ENCODE peak calls at places on chromosomes 16 and 17, in seven cellular contexts. One of them, this sample, is unnamed.

GRCh38 chr16:25256821-25257503 is 683 bp downstream of the ZKSCAN2 start:
- DNase-seq in body of pancreas: peak
- DNase-seq in KBM-7: no peak
- DNase-seq in coronary artery: peak
- DNase-seq in nephron progenitor cell: peak
- DNase-seq in activated CD8-positive, alpha-beta memory T cell treated with anti-CD3 and anti-CD28 coated beads for 48 hours: no peak
- DNase-seq in sigmoid colon: no peak
- DNase-seq in this sample: peak

GRCh38 chr16:57315401-57315800 is 30.9 kb upstream of the PLLP start:
- DNase-seq in body of pancreas: no peak
- DNase-seq in KBM-7: no peak
- DNase-seq in coronary artery: peak
- DNase-seq in nephron progenitor cell: no peak
- DNase-seq in activated CD8-positive, alpha-beta memory T cell treated with anti-CD3 and anti-CD28 coated beads for 48 hours: no peak
- DNase-seq in sigmoid colon: peak
- DNase-seq in this sample: no peak

GRCh38 chr16:2912330-2913199 is 834 bp downstream of the FLYWCH1 start:
- DNase-seq in body of pancreas: peak
- DNase-seq in KBM-7: peak
- DNase-seq in coronary artery: no peak
- DNase-seq in nephron progenitor cell: peak
- DNase-seq in activated CD8-positive, alpha-beta memory T cell treated with anti-CD3 and anti-CD28 coated beads for 48 hours: no peak
- DNase-seq in sigmoid colon: peak
- DNase-seq in this sample: peak

GRCh38 chr16:2968368-2968737 is 795 bp upstream of the PAQR4 start:
- DNase-seq in body of pancreas: no peak
- DNase-seq in KBM-7: no peak
- DNase-seq in coronary artery: no peak
- DNase-seq in nephron progenitor cell: no peak
- DNase-seq in activated CD8-positive, alpha-beta memory T cell treated with anti-CD3 and anti-CD28 coated beads for 48 hours: no peak
- DNase-seq in sigmoid colon: no peak
- DNase-seq in this sample: no peak

GRCh38 chr17:42553161-42553818 is 567 bp downstream of the HSD17B1 start:
- DNase-seq in body of pancreas: no peak
- DNase-seq in KBM-7: no peak
- DNase-seq in coronary artery: no peak
- DNase-seq in nephron progenitor cell: peak
- DNase-seq in activated CD8-positive, alpha-beta memory T cell treated with anti-CD3 and anti-CD28 coated beads for 48 hours: no peak
- DNase-seq in sigmoid colon: no peak
- DNase-seq in this sample: no peak

GRCh38 chr16:1261131-1261917 is 5.5 kb downstream of the TPSD1 start:
- DNase-seq in body of pancreas: no peak
- DNase-seq in KBM-7: no peak
- DNase-seq in coronary artery: no peak
- DNase-seq in nephron progenitor cell: no peak
- DNase-seq in activated CD8-positive, alpha-beta memory T cell treated with anti-CD3 and anti-CD28 coated beads for 48 hours: no peak
- DNase-seq in sigmoid colon: no peak
- DNase-seq in this sample: no peak

GRCh38 chr16:50326835-50327465 is 41.8 kb downstream of the BRD7 start:
- DNase-seq in body of pancreas: no peak
- DNase-seq in KBM-7: peak
- DNase-seq in coronary artery: no peak
- DNase-seq in nephron progenitor cell: no peak
- DNase-seq in activated CD8-positive, alpha-beta memory T cell treated with anti-CD3 and anti-CD28 coated beads for 48 hours: no peak
- DNase-seq in sigmoid colon: no peak
- DNase-seq in this sample: peak

GRCh38 chr16:68345351-68345810 is 34.6 kb downstream of the PRMT7 start:
- DNase-seq in body of pancreas: no peak
- DNase-seq in KBM-7: no peak
- DNase-seq in coronary artery: no peak
- DNase-seq in nephron progenitor cell: no peak
- DNase-seq in activated CD8-positive, alpha-beta memory T cell treated with anti-CD3 and anti-CD28 coated beads for 48 hours: no peak
- DNase-seq in sigmoid colon: no peak
- DNase-seq in this sample: no peak

GRCh38 chr17:19830061-19830460 is 37.7 kb downstream of the ULK2 start:
- DNase-seq in body of pancreas: no peak
- DNase-seq in KBM-7: no peak
- DNase-seq in coronary artery: no peak
- DNase-seq in nephron progenitor cell: no peak
- DNase-seq in activated CD8-positive, alpha-beta memory T cell treated with anti-CD3 and anti-CD28 coated beads for 48 hours: no peak
- DNase-seq in sigmoid colon: no peak
- DNase-seq in this sample: no peak

GRCh38 chr17:77451271-77451893 is 310.6 kb downstream of the SEC14L1 start:
- DNase-seq in body of pancreas: peak
- DNase-seq in KBM-7: no peak
- DNase-seq in coronary artery: no peak
- DNase-seq in nephron progenitor cell: peak
- DNase-seq in activated CD8-positive, alpha-beta memory T cell treated with anti-CD3 and anti-CD28 coated beads for 48 hours: no peak
- DNase-seq in sigmoid colon: peak
- DNase-seq in this sample: peak

GRCh38 chr17:31388770-31389672 is 2.5 kb upstream of the RAB11FIP4 start:
- DNase-seq in body of pancreas: peak
- DNase-seq in KBM-7: peak
- DNase-seq in coronary artery: peak
- DNase-seq in nephron progenitor cell: peak
- DNase-seq in activated CD8-positive, alpha-beta memory T cell treated with anti-CD3 and anti-CD28 coated beads for 48 hours: no peak
- DNase-seq in sigmoid colon: no peak
- DNase-seq in this sample: no peak

GRCh38 chr17:7654832-7655540 is 4.3 kb downstream of the ATP1B2 start:
- DNase-seq in body of pancreas: no peak
- DNase-seq in KBM-7: no peak
- DNase-seq in coronary artery: no peak
- DNase-seq in nephron progenitor cell: no peak
- DNase-seq in activated CD8-positive, alpha-beta memory T cell treated with anti-CD3 and anti-CD28 coated beads for 48 hours: no peak
- DNase-seq in sigmoid colon: no peak
- DNase-seq in this sample: no peak

GRCh38 chr16:85279874-85280545 is 167.7 kb upstream of the CIBAR2 start:
- DNase-seq in body of pancreas: peak
- DNase-seq in KBM-7: no peak
- DNase-seq in coronary artery: no peak
- DNase-seq in nephron progenitor cell: no peak
- DNase-seq in activated CD8-positive, alpha-beta memory T cell treated with anti-CD3 and anti-CD28 coated beads for 48 hours: no peak
- DNase-seq in sigmoid colon: peak
- DNase-seq in this sample: no peak

GRCh38 chr17:83058478-83059167 is 20.8 kb upstream of the METRNL start:
- DNase-seq in body of pancreas: no peak
- DNase-seq in KBM-7: no peak
- DNase-seq in coronary artery: peak
- DNase-seq in nephron progenitor cell: no peak
- DNase-seq in activated CD8-positive, alpha-beta memory T cell treated with anti-CD3 and anti-CD28 coated beads for 48 hours: no peak
- DNase-seq in sigmoid colon: peak
- DNase-seq in this sample: peak

GRCh38 chr16:68351463-68351862 is 40.6 kb downstream of the PRMT7 start:
- DNase-seq in body of pancreas: no peak
- DNase-seq in KBM-7: no peak
- DNase-seq in coronary artery: no peak
- DNase-seq in nephron progenitor cell: no peak
- DNase-seq in activated CD8-positive, alpha-beta memory T cell treated with anti-CD3 and anti-CD28 coated beads for 48 hours: no peak
- DNase-seq in sigmoid colon: no peak
- DNase-seq in this sample: no peak

GRCh38 chr17:3692346-3692745 is 3.6 kb downstream of the P2RX5 start:
- DNase-seq in body of pancreas: no peak
- DNase-seq in KBM-7: no peak
- DNase-seq in coronary artery: no peak
- DNase-seq in nephron progenitor cell: no peak
- DNase-seq in activated CD8-positive, alpha-beta memory T cell treated with anti-CD3 and anti-CD28 coated beads for 48 hours: no peak
- DNase-seq in sigmoid colon: no peak
- DNase-seq in this sample: no peak

GRCh38 chr17:49089094-49089493 is 43.5 kb upstream of the B4GALNT2 start:
- DNase-seq in body of pancreas: no peak
- DNase-seq in KBM-7: no peak
- DNase-seq in coronary artery: no peak
- DNase-seq in nephron progenitor cell: no peak
- DNase-seq in activated CD8-positive, alpha-beta memory T cell treated with anti-CD3 and anti-CD28 coated beads for 48 hours: no peak
- DNase-seq in sigmoid colon: no peak
- DNase-seq in this sample: no peak

GRCh38 chr17:21075739-21076085 is 32.9 kb upstream of the USP22 start:
- DNase-seq in body of pancreas: no peak
- DNase-seq in KBM-7: no peak
- DNase-seq in coronary artery: no peak
- DNase-seq in nephron progenitor cell: no peak
- DNase-seq in activated CD8-positive, alpha-beta memory T cell treated with anti-CD3 and anti-CD28 coated beads for 48 hours: no peak
- DNase-seq in sigmoid colon: no peak
- DNase-seq in this sample: no peak

GRCh38 chr16:89210904-89211515 is 6.5 kb upstream of the ZNF778 start:
- DNase-seq in body of pancreas: no peak
- DNase-seq in KBM-7: no peak
- DNase-seq in coronary artery: no peak
- DNase-seq in nephron progenitor cell: no peak
- DNase-seq in activated CD8-positive, alpha-beta memory T cell treated with anti-CD3 and anti-CD28 coated beads for 48 hours: no peak
- DNase-seq in sigmoid colon: no peak
- DNase-seq in this sample: no peak

GRCh38 chr17:19728114-19728495 is 11.7 kb upstream of the SLC47A2 start:
- DNase-seq in body of pancreas: peak
- DNase-seq in KBM-7: no peak
- DNase-seq in coronary artery: peak
- DNase-seq in nephron progenitor cell: no peak
- DNase-seq in activated CD8-positive, alpha-beta memory T cell treated with anti-CD3 and anti-CD28 coated beads for 48 hours: no peak
- DNase-seq in sigmoid colon: peak
- DNase-seq in this sample: peak

GRCh38 chr16:23952128-23953041 is 116.6 kb downstream of the PRKCB start:
- DNase-seq in body of pancreas: no peak
- DNase-seq in KBM-7: peak
- DNase-seq in coronary artery: peak
- DNase-seq in nephron progenitor cell: no peak
- DNase-seq in activated CD8-positive, alpha-beta memory T cell treated with anti-CD3 and anti-CD28 coated beads for 48 hours: peak
- DNase-seq in sigmoid colon: no peak
- DNase-seq in this sample: no peak

GRCh38 chr17:39979865-39980401 is 674 bp upstream of the PSMD3 start:
- DNase-seq in body of pancreas: no peak
- DNase-seq in KBM-7: no peak
- DNase-seq in coronary artery: no peak
- DNase-seq in nephron progenitor cell: peak
- DNase-seq in activated CD8-positive, alpha-beta memory T cell treated with anti-CD3 and anti-CD28 coated beads for 48 hours: no peak
- DNase-seq in sigmoid colon: no peak
- DNase-seq in this sample: no peak

GRCh38 chr16:89013692-89014455 is 36.9 kb upstream of the CBFA2T3 start:
- DNase-seq in body of pancreas: no peak
- DNase-seq in KBM-7: no peak
- DNase-seq in coronary artery: no peak
- DNase-seq in nephron progenitor cell: no peak
- DNase-seq in activated CD8-positive, alpha-beta memory T cell treated with anti-CD3 and anti-CD28 coated beads for 48 hours: no peak
- DNase-seq in sigmoid colon: peak
- DNase-seq in this sample: peak

This sample was measured in mucosa of descending colon.